ENCODE peak calls at places on chromosomes 16 and 17, in four cellular contexts. H is WTC11, O is K562, J is HepG2. E is an unnamed sample.

GRCh38 chr17:61175298-61176142 is 224.1 kb upstream of the TBX2 start:
- DNase-seq in H (no peak), O (peak; percentile 77), J (no peak), E (no peak)

GRCh38 chr17:43814714-43815113 is 18.2 kb downstream of the MPP3 start:
- DNase-seq in H (no peak), O (no peak), J (no peak), E (no peak)

GRCh38 chr17:13415877-13416416 is 185.8 kb downstream of the HS3ST3A1 start:
- DNase-seq in H (no peak), O (peak; percentile 73), J (peak; percentile 84), E (no peak)

GRCh38 chr16:89645122-89645521 is 12.4 kb downstream of the CHMP1A start:
- DNase-seq in H (no peak), O (no peak), J (no peak), E (no peak)

GRCh38 chr16:68364601-68364998 is 53.8 kb downstream of the PRMT7 start:
- DNase-seq in H (peak; percentile 63), O (no peak), J (no peak), E (no peak)

GRCh38 chr17:78131172-78132085 is 858 bp downstream of the TMC8 start:
- DNase-seq in H (no peak), O (no peak), J (no peak), E (no peak)

GRCh38 chr17:39822051-39822450 is 42.1 kb downstream of the IKZF3 start:
- DNase-seq in H (no peak), O (no peak), J (no peak), E (no peak)

GRCh38 chr17:63595132-63595531 is 5.6 kb upstream of the TACO1 start:
- DNase-seq in H (no peak), O (no peak), J (no peak), E (no peak)

GRCh38 chr17:9750488-9750887 is 40.9 kb downstream of the DHRS7C start:
- DNase-seq in H (no peak), O (no peak), J (no peak), E (no peak)

GRCh38 chr17:21252875-21253645 is at the start of gene NATD1:
- DNase-seq in H (peak; percentile 78), O (peak; percentile 87), J (peak; percentile 68), E (no peak)

GRCh38 chr17:1865252-1866037 is 35.6 kb downstream of the RPA1 start:
- DNase-seq in H (peak; percentile 37), O (peak; percentile 61), J (peak; percentile 35), E (no peak)

GRCh38 chr16:67260426-67261063 is 11.8 kb downstream of the SLC9A5 start:
- DNase-seq in H (no peak), O (peak; percentile 79), J (peak; percentile 56), E (no peak)

GRCh38 chr16:82414476-82414875 is 212.3 kb upstream of the CDH13 start:
- DNase-seq in H (no peak), O (no peak), J (no peak), E (no peak)

GRCh38 chr17:83074696-83075223 is 4.6 kb upstream of the METRNL start:
- DNase-seq in H (no peak), O (no peak), J (no peak), E (no peak)

GRCh38 chr16:85571563-85571812 is 41.6 kb upstream of the GSE1 start:
- DNase-seq in H (no peak), O (peak; percentile 70), J (no peak), E (no peak)

GRCh38 chr16:85570735-85571562 is 42.2 kb upstream of the GSE1 start:
- DNase-seq in H (no peak), O (peak; percentile 98), J (no peak), E (peak; percentile 77)

GRCh38 chr16:85569039-85569614 is 44.0 kb upstream of the GSE1 start:
- DNase-seq in H (no peak), O (peak; percentile 58), J (no peak), E (no peak)

GRCh38 chr16:85569615-85570212 is 43.4 kb upstream of the GSE1 start:
- DNase-seq in H (no peak), O (peak; percentile 96), J (no peak), E (peak; percentile 74)

DNA sequence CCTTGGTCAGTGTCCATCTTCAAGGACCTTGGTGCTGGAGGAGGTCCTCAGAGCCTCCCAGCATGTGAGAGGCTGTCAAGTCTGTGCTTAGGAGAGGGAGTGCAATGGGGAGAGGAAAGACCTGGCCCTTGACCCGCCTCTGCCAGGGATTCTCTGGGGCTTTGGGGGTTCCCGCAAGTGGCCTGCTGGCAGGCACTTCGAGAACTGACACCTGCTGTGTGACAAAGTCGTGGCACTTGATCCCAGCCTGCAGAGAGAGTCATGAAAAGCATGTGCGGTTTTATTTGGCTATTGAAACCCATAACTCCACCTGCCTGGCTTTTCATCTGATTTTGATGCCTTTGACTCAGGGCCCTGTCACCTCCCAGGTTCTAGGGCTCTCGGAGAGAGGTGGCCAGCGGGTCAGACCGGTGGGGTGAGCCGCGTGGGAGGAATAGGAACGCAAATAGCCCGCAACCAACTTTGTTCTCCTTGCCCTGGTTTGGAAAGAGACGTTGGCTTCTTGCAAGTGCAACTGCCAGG is 42.8 kb upstream of the GSE1 start:
- DNase-seq in H (no peak), O (peak; percentile 54), J (no peak), E (no peak)
- TF ChIP-seq TCF7 in H (no peak), O (no peak), J (no peak), E (no peak)

DNA sequence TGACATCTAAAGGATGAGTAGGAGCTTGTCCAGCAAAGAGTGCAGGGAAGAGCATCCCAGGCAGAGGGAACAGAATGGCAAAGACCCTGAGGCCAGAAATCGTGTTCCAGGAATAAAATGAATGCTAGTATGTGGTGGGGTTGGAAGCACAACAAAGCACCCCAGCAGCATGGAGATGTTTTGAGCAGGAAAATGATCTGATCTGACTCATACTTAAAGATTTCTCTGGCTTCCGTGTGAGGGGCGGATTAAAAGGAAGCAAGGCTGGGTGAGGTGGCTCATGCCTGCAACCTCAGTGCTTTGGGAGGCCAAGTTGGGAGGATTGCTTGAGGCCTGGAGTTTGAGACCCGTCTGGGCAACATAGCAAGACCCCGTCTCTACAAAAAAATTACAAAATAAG is 2.3 kb downstream of the SLC5A11 start:
- DNase-seq in H (no peak), O (no peak), J (no peak), E (no peak)
- TF ChIP-seq SP1 in H (no peak), O (no peak), J (no peak), E (no peak)

DNA sequence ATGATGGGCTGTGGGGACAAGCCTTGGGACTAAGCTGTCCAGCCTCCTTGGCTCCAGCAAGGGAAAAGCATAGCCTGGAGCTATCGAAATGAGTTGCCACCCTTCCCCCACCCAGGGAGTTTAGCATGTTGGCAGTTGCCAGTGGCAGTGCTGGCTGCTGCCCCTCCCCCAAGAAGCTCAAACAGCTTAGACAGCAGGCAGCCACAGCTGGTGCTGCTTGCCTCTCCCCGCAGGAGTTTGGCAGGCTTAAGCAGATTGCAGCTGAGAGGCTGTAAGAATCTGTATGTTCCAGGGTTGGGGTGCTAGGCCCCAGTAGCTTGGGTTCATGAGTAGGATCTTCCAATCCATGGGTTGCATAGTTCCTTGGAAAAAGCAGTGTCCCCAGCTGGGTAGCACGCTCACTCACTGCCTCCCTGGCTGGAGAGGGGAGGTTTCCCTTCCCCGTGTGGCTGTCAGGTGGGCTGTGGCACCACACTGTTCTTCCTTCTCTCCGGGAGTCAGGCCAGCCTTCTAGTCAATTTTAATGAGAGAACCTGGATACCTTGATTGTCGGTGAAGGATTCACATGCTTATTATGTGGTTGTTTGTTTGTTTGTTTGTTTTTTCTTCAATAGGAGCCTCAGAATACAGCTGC is 506.1 kb downstream of the CDH11 start:
- DNase-seq in H (peak; percentile 68), O (no peak), J (no peak), E (no peak)
- TF ChIP-seq TCF7 in H (no peak), O (no peak), J (no peak), E (no peak)

DNA sequence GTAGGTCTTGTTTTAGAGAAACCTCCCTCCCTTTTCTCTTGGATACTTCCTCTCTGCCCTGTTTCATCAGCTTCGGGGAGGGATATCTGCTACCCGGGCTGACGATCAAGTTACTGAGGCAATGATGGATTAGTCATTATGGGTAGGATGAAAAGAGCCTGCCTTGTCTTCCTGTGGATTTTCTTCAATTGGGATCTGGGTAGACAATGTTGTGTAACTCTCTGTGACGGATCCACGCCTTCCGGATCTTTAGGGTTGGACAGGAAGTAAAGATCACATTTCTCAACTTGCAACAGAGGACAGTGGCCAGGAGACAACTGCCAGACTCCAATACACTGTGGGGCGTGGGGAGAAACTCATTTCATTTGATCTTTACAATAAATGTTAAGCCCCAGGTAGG is 11.3 kb upstream of the CHST6 start:
- DNase-seq in H (no peak), O (no peak), J (peak; percentile 79), E (no peak)
- TF ChIP-seq SP1 in H (no peak), O (no peak), J (no peak), E (no peak)

E was measured in GM12878.